ENCODE peak calls at places on chromosome 2, in six cellular contexts. N is AG08395, R is iris pigment epithelial cell, G is endothelial cell, A is omental fat pad, S is NCI-H1417. P is an unnamed sample.

GRCh38 chr2:42877936-42878335 is 85.6 kb upstream of the HAAO start:
- DNase-seq in A (no peak), N (no peak), G (no peak), R (no peak), S (no peak), P (no peak)

GRCh38 chr2:16578081-16578480 is 87.6 kb downstream of the CYRIA start:
- DNase-seq in R (peak; percentile 24), N (no peak), A (no peak), S (no peak), G (no peak), P (no peak)

GRCh38 chr2:121254748-121255147 is 30.3 kb downstream of the TFCP2L1 start:
- DNase-seq in R (no peak), N (no peak), G (no peak), S (peak; percentile 59), A (no peak), P (peak; percentile 99)

GRCh38 chr2:149877913-149878312 is 290.3 kb upstream of the MMADHC start:
- DNase-seq in R (peak; percentile 28), N (no peak), S (no peak), A (no peak), G (no peak), P (no peak)

GRCh38 chr2:239953418-239954061 is 71.6 kb downstream of the NDUFA10 start:
- DNase-seq in G (no peak), A (no peak), S (no peak), R (peak; percentile 36), N (peak; percentile 42), P (peak; percentile 56)

GRCh38 chr2:223601932-223602676 is at the start of gene SCG2:
- DNase-seq in S (peak; percentile 79), G (peak; percentile 72), N (peak; percentile 84), R (peak; percentile 97), A (peak; percentile 42), P (peak; percentile 53)

GRCh38 chr2:54648256-54648655 is 75.2 kb upstream of the EML6 start:
- DNase-seq in R (no peak), A (no peak), S (no peak), G (no peak), N (no peak), P (no peak)

GRCh38 chr2:101199153-101199810 is 48.1 kb upstream of the TBC1D8 start:
- DNase-seq in N (no peak), S (no peak), A (no peak), R (peak; percentile 53), G (no peak), P (no peak)

GRCh38 chr2:156206355-156206754 is 126.2 kb downstream of the NR4A2 start:
- DNase-seq in G (no peak), R (no peak), N (no peak), A (no peak), S (no peak), P (no peak)

GRCh38 chr2:113858764-113859163 is 31.1 kb upstream of the ACTR3 start:
- DNase-seq in R (peak; percentile 90), N (peak; percentile 91), S (no peak), G (no peak), A (no peak), P (no peak)

GRCh38 chr2:73528688-73529087 is 113.5 kb downstream of the NAT8 start:
- DNase-seq in R (no peak), S (no peak), G (no peak), A (no peak), N (no peak), P (no peak)

GRCh38 chr2:204795156-204795555 is 249.9 kb downstream of the PARD3B start:
- DNase-seq in S (no peak), A (no peak), G (no peak), R (peak; percentile 55), N (peak; percentile 29), P (no peak)

GRCh38 chr2:70081221-70081620 is 6.1 kb upstream of the PCBP1 start:
- DNase-seq in G (no peak), S (no peak), A (no peak), R (no peak), N (no peak), P (no peak)

GRCh38 chr2:56132138-56132537 is 51.7 kb upstream of the CCDC85A start:
- DNase-seq in N (peak; percentile 62), A (no peak), S (peak; percentile 46), R (peak; percentile 49), G (no peak), P (peak; percentile 16)

GRCh38 chr2:228140934-228141528 is 40.5 kb downstream of the SPHKAP start:
- DNase-seq in G (no peak), R (no peak), S (no peak), A (no peak), N (no peak), P (no peak)

GRCh38 chr2:195003926-195004325 is 653.1 kb upstream of the SLC39A10 start:
- DNase-seq in S (no peak), G (no peak), N (no peak), A (no peak), R (no peak), P (no peak)

GRCh38 chr2:17934721-17935120 is 56.3 kb downstream of the KCNS3 start:
- DNase-seq in R (peak; percentile 35), S (no peak), G (peak; percentile 7), N (peak; percentile 85), A (no peak), P (no peak)

GRCh38 chr2:196555726-196556125 is 83.8 kb upstream of the CCDC150 start:
- DNase-seq in S (no peak), A (no peak), G (no peak), N (no peak), R (no peak), P (no peak)

GRCh38 chr2:225894240-225894980 is 494.9 kb downstream of the NYAP2 start:
- DNase-seq in G (no peak), R (peak; percentile 73), A (no peak), S (no peak), N (peak; percentile 63), P (no peak)

GRCh38 chr2:128422571-128422970 is 103.9 kb upstream of the HS6ST1 start:
- DNase-seq in A (no peak), N (peak; percentile 93), S (no peak), G (no peak), R (peak; percentile 97), P (no peak)

GRCh38 chr2:23321767-23322166 is 63.2 kb upstream of the KLHL29 start:
- DNase-seq in N (no peak), G (no peak), A (no peak), R (no peak), S (no peak), P (no peak)

GRCh38 chr2:106037922-106038321 is 156.2 kb downstream of the UXS1 start:
- DNase-seq in R (no peak), G (no peak), A (no peak), N (no peak), S (no peak), P (no peak)

GRCh38 chr2:61182059-61182383 is 20.0 kb downstream of the C2orf74 start:
- DNase-seq in A (no peak), N (no peak), R (no peak), G (no peak), S (no peak), P (no peak)

GRCh38 chr2:3628241-3628679 is 29.7 kb upstream of the ALLC start:
- DNase-seq in S (peak; percentile 28), R (no peak), G (no peak), N (no peak), A (no peak), P (no peak)

GRCh38 chr2:147854557-147855134 is 9.8 kb downstream of the ACVR2A start:
- DNase-seq in G (no peak), S (no peak), R (no peak), N (no peak), A (no peak), P (no peak)

GRCh38 chr2:202099515-202099914 is 26.5 kb downstream of the KIAA2012 start:
- DNase-seq in A (no peak), G (no peak), N (no peak), S (no peak), R (no peak), P (no peak)

GRCh38 chr2:120820263-120820884 is 84.7 kb downstream of the GLI2 start:
- DNase-seq in N (peak; percentile 74), R (peak; percentile 76), G (no peak), A (no peak), S (peak; percentile 19), P (peak; percentile 20)

GRCh38 chr2:42450136-42450535 is 43.6 kb downstream of the KCNG3 start:
- DNase-seq in G (no peak), A (no peak), R (peak; percentile 10), N (peak; percentile 7), S (no peak), P (no peak)

GRCh38 chr2:49240608-49241007 is 86.3 kb upstream of the FSHR start:
- DNase-seq in R (peak; percentile 24), A (no peak), N (peak; percentile 14), G (no peak), S (no peak), P (no peak)

P was measured in DMS79.